ENCODE peak calls at places on chromosomes 4 and X, in ten cellular contexts. Y is right cardiac atrium; W is AG04450; D is RWPE2; Q is CD8-positive, alpha-beta memory T cell; K is lower lobe of right lung; M is endothelial cell of umbilical vein; L is upper lobe of left lung; G is MM.1S; P is GM23248. U is an unnamed sample.

GRCh38 chrX:153580700-153581386 is 18.1 kb downstream of the CCNQ start:
- DNase-seq in Y (no peak), W (no peak), D (no peak), Q (no peak), K (no peak), M (peak; percentile 1), L (no peak), G (no peak), P (no peak), U (no peak)

GRCh38 chr4:78661086-78661690 is 109.6 kb downstream of the ANXA3 start:
- DNase-seq in Y (no peak), W (no peak), D (no peak), Q (no peak), K (no peak), M (no peak), L (no peak), G (no peak), P (no peak), U (no peak)

GRCh38 chrX:118652717-118653116 is 74.7 kb upstream of the IL13RA1 start:
- DNase-seq in Y (peak; percentile 14), W (no peak), D (no peak), Q (no peak), K (no peak), M (no peak), L (no peak), G (no peak), P (peak; percentile 70), U (no peak)

GRCh38 chr4:170025523-170026252 is 507 bp downstream of the MFAP3L start:
- DNase-seq in Y (peak; percentile 19), W (no peak), D (no peak), Q (no peak), K (peak; percentile 54), M (no peak), L (no peak), G (no peak), P (peak; percentile 41), U (peak; percentile 35)

GRCh38 chrX:43822015-43822414 is 60.2 kb downstream of the MAOB start:
- DNase-seq in Y (no peak), W (no peak), D (no peak), Q (no peak), K (no peak), M (no peak), L (no peak), G (no peak), P (peak; percentile 45), U (no peak)

GRCh38 chrX:130144509-130144908 is 21.1 kb downstream of the AIFM1 start:
- DNase-seq in Y (no peak), W (no peak), D (no peak), Q (no peak), K (no peak), M (peak; percentile 4), L (no peak), G (no peak), P (peak; percentile 22), U (no peak)

GRCh38 chr4:186839122-186840037 is 115.7 kb upstream of the FAT1 start:
- DNase-seq in Y (peak; percentile 24), W (peak; percentile 51), D (no peak), Q (no peak), K (no peak), M (peak; percentile 84), L (no peak), G (peak; percentile 53), P (peak; percentile 79), U (peak; percentile 23)

GRCh38 chrX:126238220-126238619 is 72.1 kb upstream of the DCAF12L2 start:
- DNase-seq in Y (no peak), W (no peak), D (no peak), Q (no peak), K (no peak), M (no peak), L (no peak), G (no peak), P (no peak), U (no peak)

GRCh38 chrX:96314974-96315373 is 369.7 kb upstream of the DIAPH2 start:
- DNase-seq in Y (no peak), W (no peak), D (no peak), Q (no peak), K (no peak), M (peak; percentile 1), L (no peak), G (no peak), P (peak; percentile 61), U (no peak)

GRCh38 chrX:7926914-7927258 is 327 bp downstream of the PNPLA4 start:
- DNase-seq in Y (no peak), W (no peak), D (no peak), Q (no peak), K (no peak), M (no peak), L (no peak), G (no peak), P (no peak), U (no peak)

DNA sequence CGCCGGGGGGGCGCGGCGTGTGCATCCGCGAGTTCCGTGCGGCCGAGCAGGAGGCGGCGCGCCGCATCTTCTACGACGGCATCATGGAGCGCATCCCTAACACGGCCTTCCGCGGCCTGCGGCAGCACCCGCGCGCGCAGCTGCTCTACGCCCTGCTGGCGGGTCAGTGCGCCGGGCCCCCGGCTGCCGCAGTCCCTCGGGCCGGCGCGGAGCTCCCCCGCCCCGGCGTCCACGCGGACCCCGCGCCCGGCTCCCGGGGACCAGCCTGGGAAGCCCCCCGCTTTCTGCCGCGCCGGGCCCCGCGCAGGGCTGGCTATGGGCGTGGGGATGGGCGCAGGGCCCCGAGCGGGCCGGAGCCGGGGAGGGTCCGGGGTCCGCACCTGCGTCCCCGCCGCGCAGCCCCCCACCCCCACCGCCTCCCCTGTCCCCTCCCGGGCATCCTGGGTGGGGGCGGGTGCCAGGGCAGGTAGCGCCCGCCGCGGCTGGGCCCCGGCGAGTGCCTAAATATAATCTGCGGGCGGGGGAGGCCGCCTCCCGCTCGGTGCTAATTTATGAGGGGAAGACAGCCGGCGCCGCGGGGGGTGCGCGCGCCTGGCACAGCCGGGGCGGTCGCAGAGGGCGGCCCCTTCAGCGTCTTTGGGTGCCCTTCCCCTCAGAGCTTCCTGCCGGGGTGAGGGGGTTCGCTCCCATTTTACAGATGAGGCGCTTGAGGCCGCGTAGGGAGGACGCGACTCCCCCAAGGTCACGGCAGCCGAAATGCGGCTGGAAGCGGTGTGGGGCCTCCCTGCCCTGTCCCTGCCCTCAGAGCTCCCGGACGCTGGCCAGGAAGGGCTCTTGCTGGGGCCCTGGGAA is 825 bp downstream of the NAT8L start:
- DNase-seq in Y (no peak), W (no peak), D (peak; percentile 52), Q (no peak), K (peak; percentile 34), M (no peak), L (peak; percentile 83), G (no peak), P (peak; percentile 56), U (no peak)
- H3K27me3 ChIP-seq in Y (no peaks in the 10 kb centered on the region), W (peaks cover 34% of the 10 kb centered on the region), D (peaks cover 32% of the 10 kb centered on the region), Q (no peaks in the 10 kb centered on the region), K (peaks cover 53% of the 10 kb centered on the region), M (peaks cover 39% of the 10 kb centered on the region), L (peaks cover 2% of the 10 kb centered on the region), G (peaks cover 42% of the 10 kb centered on the region), P (peaks cover 32% of the 10 kb centered on the region), U (peaks cover 19% of the 10 kb centered on the region)

GRCh38 chr4:123327846-123328447 is 68.6 kb upstream of the SPRY1 start:
- DNase-seq in Y (no peak), W (no peak), D (no peak), Q (no peak), K (no peak), M (no peak), L (no peak), G (no peak), P (no peak), U (no peak)

GRCh38 chr4:123325241-123325681 is 71.3 kb upstream of the SPRY1 start:
- DNase-seq in Y (no peak), W (no peak), D (no peak), Q (no peak), K (no peak), M (no peak), L (no peak), G (peak; percentile 59), P (no peak), U (no peak)

GRCh38 chr4:123323998-123324397 is 72.6 kb upstream of the SPRY1 start:
- DNase-seq in Y (no peak), W (no peak), D (no peak), Q (no peak), K (no peak), M (no peak), L (no peak), G (no peak), P (no peak), U (no peak)

DNA sequence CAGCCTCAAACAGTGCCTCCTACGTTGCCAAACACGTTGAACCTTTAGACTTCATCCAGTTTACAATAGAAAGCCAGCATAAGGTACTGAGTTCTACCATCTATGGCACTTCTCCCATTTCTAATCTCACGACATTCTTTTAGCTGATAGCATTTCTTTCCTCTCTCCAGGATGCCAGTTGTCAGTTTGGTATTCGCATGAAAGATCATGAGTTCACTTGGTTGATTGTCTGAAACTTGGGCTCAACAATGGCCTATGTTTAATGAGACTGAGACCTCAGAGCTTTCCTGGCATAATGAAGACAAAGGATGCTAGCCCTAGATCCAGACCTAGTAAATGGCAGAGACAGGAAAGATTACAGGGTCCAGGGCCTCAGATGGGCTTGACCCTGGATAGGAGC is 69.2 kb upstream of the SPRY1 start:
- DNase-seq in Y (no peak), W (no peak), D (no peak), Q (no peak), K (no peak), M (no peak), L (no peak), G (no peak), P (no peak), U (no peak)
- H3K27me3 ChIP-seq in Y (no peaks in the 10 kb centered on the region), W (no peaks in the 10 kb centered on the region), D (no peaks in the 10 kb centered on the region), Q (no peaks in the 10 kb centered on the region), K (no peaks in the 10 kb centered on the region), M (no peaks in the 10 kb centered on the region), L (no peaks in the 10 kb centered on the region), G (no peaks in the 10 kb centered on the region), P (no peaks in the 10 kb centered on the region), U (no peaks in the 10 kb centered on the region)

DNA sequence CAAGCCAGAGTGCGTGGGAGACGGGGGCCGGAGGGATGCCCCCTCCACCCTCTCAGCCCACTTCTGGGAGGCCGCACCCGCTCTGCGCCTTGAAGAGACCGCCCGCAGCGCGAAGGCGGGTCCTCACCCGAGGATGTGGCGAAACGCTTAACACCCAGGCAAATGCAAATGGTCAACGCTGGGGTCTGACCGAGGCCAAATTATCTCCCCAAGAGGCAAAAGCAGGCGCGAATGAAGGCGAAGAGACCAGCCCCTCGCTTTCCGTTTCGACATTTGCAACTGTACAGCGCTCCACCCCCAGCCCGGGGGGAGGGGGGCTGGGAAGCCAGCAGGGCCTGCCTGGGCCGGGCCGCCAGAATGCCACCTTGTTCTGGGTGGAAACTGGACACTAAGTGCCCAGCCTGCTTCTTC is 137.7 kb upstream of the ZIC3 start:
- DNase-seq in Y (no peak), W (no peak), D (no peak), Q (no peak), K (no peak), M (no peak), L (peak; percentile 61), G (no peak), P (peak; percentile 26), U (no peak)
- H3K27me3 ChIP-seq in Y (no peaks in the 10 kb centered on the region), W (peaks cover 20% of the 10 kb centered on the region), D (peaks cover 20% of the 10 kb centered on the region), Q (peaks cover 14% of the 10 kb centered on the region), K (peaks cover 59% of the 10 kb centered on the region), M (peaks cover 35% of the 10 kb centered on the region), L (peaks cover 4% of the 10 kb centered on the region), G (no peaks in the 10 kb centered on the region), P (peaks cover 4% of the 10 kb centered on the region), U (no peaks in the 10 kb centered on the region)

DNA sequence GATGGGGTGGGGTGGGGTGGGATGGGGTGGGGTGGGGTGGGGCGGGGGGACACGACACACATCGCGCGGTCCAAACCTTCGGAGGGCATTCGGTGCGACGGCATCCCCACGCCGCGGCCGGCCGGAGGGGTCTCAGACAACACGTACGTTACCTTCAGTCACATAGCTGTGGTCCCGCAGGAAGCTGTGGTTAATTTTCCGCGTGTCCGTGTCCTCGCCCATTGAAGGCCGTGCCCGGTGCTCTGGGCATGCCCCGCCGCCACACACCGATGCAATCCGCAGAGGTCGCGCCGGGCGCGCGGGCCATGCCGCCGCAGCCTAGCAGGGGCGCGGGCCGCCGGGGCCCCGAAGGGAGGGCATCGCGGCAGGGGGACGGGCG is 417 bp downstream of the PPP2R2C start:
- DNase-seq in Y (no peak), W (no peak), D (no peak), Q (no peak), K (no peak), M (no peak), L (peak; percentile 76), G (no peak), P (no peak), U (no peak)
- H3K27me3 ChIP-seq in Y (no peaks in the 10 kb centered on the region), W (peaks cover 52% of the 10 kb centered on the region), D (peaks cover 43% of the 10 kb centered on the region), Q (peaks cover 16% of the 10 kb centered on the region), K (peaks cover 72% of the 10 kb centered on the region), M (peaks cover 32% of the 10 kb centered on the region), L (no peaks in the 10 kb centered on the region), G (peaks cover 62% of the 10 kb centered on the region), P (peaks cover 54% of the 10 kb centered on the region), U (no peaks in the 10 kb centered on the region)